ENCODE peak calls at places on chromosome 16, in seven cellular contexts. N, K, M, V, Q, R and S are unnamed samples.

GRCh38 chr16:56353054-56353921 is 72.1 kb downstream of the AMFR start:
- DNase-seq in N (peak), K (no peak), M (no peak), V (no peak), Q (no peak), R (no peak), S (no peak)

GRCh38 chr16:52482916-52483315 is 64.0 kb downstream of the TOX3 start:
- DNase-seq in N (no peak), K (no peak), M (no peak), V (no peak), Q (no peak), R (no peak), S (no peak)

GRCh38 chr16:56800355-56800754 is 64.7 kb upstream of the SLC12A3 start:
- DNase-seq in N (no peak), K (no peak), M (no peak), V (no peak), Q (no peak), R (peak), S (no peak)

GRCh38 chr16:50309527-50310307 is 43.4 kb downstream of the ADCY7 start:
- DNase-seq in N (peak), K (no peak), M (peak), V (no peak), Q (no peak), R (no peak), S (no peak)

GRCh38 chr16:2507679-2508064 is 6.1 kb upstream of the ATP6V0C start:
- DNase-seq in N (no peak), K (no peak), M (no peak), V (no peak), Q (no peak), R (no peak), S (no peak)

GRCh38 chr16:66357523-66357928 is 9.0 kb upstream of the CDH5 start:
- DNase-seq in N (no peak), K (peak), M (peak), V (peak), Q (peak), R (peak), S (peak)

GRCh38 chr16:2325181-2325580 is 15.3 kb downstream of the ABCA3 start:
- DNase-seq in N (no peak), K (no peak), M (no peak), V (no peak), Q (no peak), R (no peak), S (no peak)

GRCh38 chr16:47877166-47877565 is 278.6 kb downstream of the ABCC12 start:
- DNase-seq in N (no peak), K (no peak), M (no peak), V (no peak), Q (no peak), R (no peak), S (no peak)

GRCh38 chr16:55257971-55258613 is 65.9 kb upstream of the IRX6 start:
- DNase-seq in N (peak), K (no peak), M (peak), V (no peak), Q (peak), R (peak), S (peak)

GRCh38 chr16:1773703-1774455 is 945 bp upstream of the MRPS34 start:
- DNase-seq in N (no peak), K (no peak), M (no peak), V (no peak), Q (no peak), R (no peak), S (no peak)

GRCh38 chr16:87325480-87325879 is 8.3 kb upstream of the C16orf95 start:
- DNase-seq in N (peak), K (no peak), M (no peak), V (no peak), Q (no peak), R (no peak), S (no peak)

GRCh38 chr16:25014500-25015147 is 545 bp downstream of the ARHGAP17 start:
- DNase-seq in N (peak), K (no peak), M (no peak), V (no peak), Q (peak), R (peak), S (peak)

GRCh38 chr16:73725147-73725546 is 571.5 kb upstream of the PSMD7 start:
- DNase-seq in N (no peak), K (no peak), M (no peak), V (no peak), Q (no peak), R (no peak), S (no peak)

GRCh38 chr16:3459401-3460090 is 16.1 kb downstream of the NAA60 start:
- DNase-seq in N (no peak), K (no peak), M (no peak), V (no peak), Q (no peak), R (peak), S (no peak)

GRCh38 chr16:49116873-49117272 is 164.8 kb downstream of the CBLN1 start:
- DNase-seq in N (no peak), K (no peak), M (no peak), V (no peak), Q (no peak), R (no peak), S (no peak)

DNA sequence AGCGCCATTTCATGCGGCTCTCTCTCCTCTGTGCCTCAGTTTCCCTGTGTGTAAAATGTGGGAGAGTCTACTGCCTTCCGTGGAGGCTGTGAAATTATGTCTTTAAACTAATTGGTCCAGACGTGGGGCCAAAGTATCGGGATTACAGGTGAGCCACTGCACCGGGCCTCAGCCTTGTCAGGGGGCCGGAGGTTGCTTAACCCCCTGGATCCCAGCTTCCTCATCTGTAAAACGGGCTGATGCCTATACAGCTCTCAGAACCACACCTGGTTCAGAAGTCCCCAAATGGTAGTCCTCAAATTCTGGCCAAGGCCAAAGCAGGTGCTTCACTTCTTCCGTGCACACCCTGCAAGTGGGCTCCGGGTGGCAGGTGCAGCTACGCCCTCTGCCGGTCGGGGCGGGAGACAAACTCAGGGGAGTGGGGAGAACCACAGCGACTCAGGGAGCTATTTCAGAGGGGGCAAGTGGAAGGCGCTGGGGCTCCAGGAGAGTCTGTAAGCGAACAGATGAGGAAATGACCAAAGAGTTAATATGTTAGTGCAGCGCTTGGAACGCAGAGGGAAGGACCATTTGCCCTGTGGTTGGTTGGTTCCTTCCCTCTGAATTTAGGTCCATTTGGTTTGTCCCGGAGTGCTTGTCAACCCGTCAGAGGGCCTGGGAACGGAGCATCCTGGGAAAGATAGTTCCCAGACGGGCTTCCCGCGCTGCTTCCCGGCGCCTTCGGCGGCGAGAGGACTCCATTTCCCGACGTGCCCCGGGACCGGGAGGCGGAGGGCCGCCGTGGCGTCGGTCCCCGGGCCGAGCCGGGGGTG is at the start of gene MGRN1:
- DNase-seq in N (peak), K (peak), M (peak), V (peak), Q (peak), R (peak), S (peak)
- TF ChIP-seq CTCF in N (no peak), K (peak), M (peak), V (peak), Q (peak), R (peak), S (peak)

GRCh38 chr16:58678716-58679115 is 5.9 kb downstream of the SLC38A7 start:
- DNase-seq in N (no peak), K (no peak), M (no peak), V (no peak), Q (no peak), R (no peak), S (no peak)
- TF ChIP-seq CTCF in N (no peak), K (no peak), M (no peak), V (no peak), Q (no peak), R (no peak), S (no peak)

GRCh38 chr16:70380205-70380918 is 33.7 kb downstream of the DDX19A start:
- DNase-seq in N (peak), K (peak), M (peak), V (peak), Q (peak), R (peak), S (peak)

GRCh38 chr16:70380919-70381603 is 34.4 kb downstream of the DDX19A start:
- DNase-seq in N (peak), K (peak), M (peak), V (peak), Q (peak), R (peak), S (peak)

GRCh38 chr16:70375636-70376611 is 29.2 kb downstream of the DDX19A start:
- DNase-seq in N (no peak), K (no peak), M (no peak), V (no peak), Q (no peak), R (no peak), S (no peak)

GRCh38 chr16:70378869-70379493 is 32.3 kb downstream of the DDX19A start:
- DNase-seq in N (no peak), K (no peak), M (no peak), V (no peak), Q (no peak), R (no peak), S (no peak)

DNA sequence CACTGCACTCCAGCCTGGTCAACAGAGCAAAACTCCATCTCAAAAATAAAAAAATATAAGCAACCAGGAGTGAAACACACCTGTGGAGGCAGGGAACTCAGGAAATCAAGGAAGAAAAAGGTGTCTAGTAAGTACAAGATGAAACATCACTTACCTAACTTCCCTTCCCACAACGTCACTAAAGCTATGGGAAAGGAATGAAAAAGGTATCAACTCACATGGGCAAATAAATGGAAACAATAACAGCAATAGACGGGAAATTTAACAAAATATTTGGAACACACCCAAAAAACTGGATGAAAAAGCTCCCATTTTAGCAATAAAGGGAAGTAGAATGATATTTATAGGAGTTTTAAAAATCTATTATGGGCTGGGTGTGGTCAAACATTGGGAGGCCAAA is 31.1 kb downstream of the DDX19A start:
- DNase-seq in N (no peak), K (no peak), M (no peak), V (no peak), Q (no peak), R (no peak), S (no peak)
- TF ChIP-seq CTCF in N (no peak), K (no peak), M (no peak), V (no peak), Q (no peak), R (no peak), S (no peak)

DNA sequence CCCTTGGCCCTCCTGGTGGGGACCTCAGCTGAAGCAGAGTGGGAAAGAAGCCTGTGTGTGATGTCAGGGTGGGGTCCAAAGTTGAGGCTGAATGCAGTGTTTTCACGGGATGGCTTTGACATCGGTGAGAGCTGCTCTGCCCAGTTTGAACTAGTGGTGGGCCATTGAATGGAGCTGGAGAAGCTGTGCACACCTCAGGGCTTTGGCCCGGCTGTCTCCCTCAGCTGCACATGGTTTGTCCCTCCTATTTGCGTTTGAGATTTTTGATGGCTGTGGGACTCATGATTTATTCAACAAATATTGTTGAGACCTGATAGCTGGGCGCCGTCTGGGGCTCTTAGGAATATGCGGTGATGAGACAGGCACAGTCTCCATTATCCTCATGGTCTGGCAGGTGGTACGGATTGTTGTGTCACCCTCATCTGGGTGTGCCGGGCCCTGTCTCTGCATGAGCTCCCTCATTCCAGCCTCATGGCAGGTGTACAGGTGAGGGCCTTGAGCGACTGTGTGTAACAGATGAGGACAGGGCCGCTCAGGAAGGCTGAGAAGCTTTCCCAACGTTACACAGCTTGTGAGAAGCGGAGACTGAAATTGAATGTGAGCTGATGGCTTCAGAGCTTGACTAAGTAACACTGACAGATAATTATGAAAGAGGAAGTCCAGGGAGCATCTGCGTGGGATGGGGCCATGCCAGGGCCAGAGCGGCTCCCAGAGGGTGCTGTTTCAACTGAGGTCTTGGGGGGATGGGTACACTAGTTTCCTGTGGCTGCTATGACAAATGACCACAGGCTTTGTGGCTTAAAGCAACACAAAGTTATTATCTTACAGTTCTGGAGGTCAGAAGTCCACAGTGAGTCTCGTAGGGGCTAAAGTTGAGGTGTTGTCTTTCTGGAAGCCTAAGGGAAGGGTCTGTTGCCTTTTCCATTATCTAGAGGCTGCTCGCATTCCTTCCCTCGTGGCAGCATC is 36.5 kb downstream of the CMIP start:
- DNase-seq in N (no peak), K (no peak), M (peak), V (no peak), Q (no peak), R (peak), S (no peak)
- TF ChIP-seq CTCF in N (no peak), K (no peak), M (peak), V (no peak), Q (no peak), R (no peak), S (no peak)

GRCh38 chr16:67663151-67663876 is 2.6 kb downstream of the PARD6A start:
- DNase-seq in N (no peak), K (no peak), M (no peak), V (no peak), Q (peak), R (peak), S (peak)
- TF ChIP-seq CTCF in N (no peak), K (peak), M (no peak), V (peak), Q (peak), R (peak), S (peak)

DNA sequence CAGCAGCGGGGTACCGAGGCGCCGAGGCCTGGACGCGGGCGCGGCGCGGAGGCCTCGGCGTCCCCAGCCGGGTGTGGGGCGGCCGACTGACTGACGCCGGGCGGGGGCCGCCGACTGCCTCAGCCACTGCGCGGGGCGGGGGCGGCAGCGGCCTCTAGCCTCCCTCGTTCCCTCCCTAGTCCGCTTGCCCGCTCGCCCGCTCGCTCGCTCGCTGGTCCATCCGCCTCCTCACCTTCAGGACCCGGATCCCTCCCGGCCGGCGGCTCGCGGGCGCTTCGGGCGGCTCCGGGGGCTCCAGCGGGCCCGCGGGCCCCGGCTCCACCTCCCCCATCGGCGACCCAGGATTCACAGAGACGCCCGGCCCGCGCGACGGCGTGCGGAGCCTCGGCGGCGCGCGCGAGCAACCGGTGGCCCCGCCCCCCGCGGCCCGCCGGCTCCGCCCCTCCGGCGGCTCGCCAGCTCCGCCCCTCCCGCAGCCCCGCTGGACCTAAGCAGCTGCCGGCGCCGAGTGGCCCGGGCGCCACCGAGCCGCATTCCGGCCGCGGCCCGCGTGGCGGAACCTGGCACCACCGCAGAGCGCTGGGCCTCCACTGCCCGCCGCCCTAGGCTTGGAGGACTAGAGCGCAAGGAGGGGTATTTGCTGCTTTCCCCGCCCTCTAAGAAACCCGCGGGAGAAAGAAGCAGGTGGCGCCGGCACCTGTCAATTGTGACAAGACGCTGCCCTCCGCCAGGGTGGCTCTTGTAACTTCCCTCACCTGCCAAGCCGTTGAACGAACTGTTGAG is 773 bp downstream of the PHLPP2 start:
- DNase-seq in N (peak), K (no peak), M (peak), V (no peak), Q (peak), R (peak), S (peak)
- TF ChIP-seq CTCF in N (no peak), K (no peak), M (peak), V (no peak), Q (no peak), R (no peak), S (no peak)

GRCh38 chr16:12214509-12214908 is 238.0 kb downstream of the SNX29 start:
- DNase-seq in N (no peak), K (no peak), M (no peak), V (no peak), Q (no peak), R (no peak), S (peak)

GRCh38 chr16:12211870-12212690 is 235.5 kb downstream of the SNX29 start:
- DNase-seq in N (no peak), K (no peak), M (no peak), V (no peak), Q (no peak), R (peak), S (no peak)

GRCh38 chr16:12213180-12213579 is 236.6 kb downstream of the SNX29 start:
- DNase-seq in N (no peak), K (no peak), M (no peak), V (no peak), Q (no peak), R (no peak), S (no peak)

GRCh38 chr16:12217341-12217740 is 240.8 kb downstream of the SNX29 start:
- DNase-seq in N (no peak), K (no peak), M (no peak), V (no peak), Q (no peak), R (no peak), S (no peak)

GRCh38 chr16:12215302-12216105 is 239.0 kb downstream of the SNX29 start:
- DNase-seq in N (no peak), K (no peak), M (no peak), V (no peak), Q (peak), R (no peak), S (peak)
- TF ChIP-seq CTCF in N (no peak), K (peak), M (no peak), V (peak), Q (peak), R (no peak), S (peak)

GRCh38 chr16:7615565-7615964 is 282.9 kb downstream of the RBFOX1 start:
- DNase-seq in N (no peak), K (no peak), M (no peak), V (no peak), Q (no peak), R (no peak), S (no peak)
- TF ChIP-seq CTCF in N (no peak), K (no peak), M (no peak), V (no peak), Q (no peak), R (no peak), S (no peak)

DNA sequence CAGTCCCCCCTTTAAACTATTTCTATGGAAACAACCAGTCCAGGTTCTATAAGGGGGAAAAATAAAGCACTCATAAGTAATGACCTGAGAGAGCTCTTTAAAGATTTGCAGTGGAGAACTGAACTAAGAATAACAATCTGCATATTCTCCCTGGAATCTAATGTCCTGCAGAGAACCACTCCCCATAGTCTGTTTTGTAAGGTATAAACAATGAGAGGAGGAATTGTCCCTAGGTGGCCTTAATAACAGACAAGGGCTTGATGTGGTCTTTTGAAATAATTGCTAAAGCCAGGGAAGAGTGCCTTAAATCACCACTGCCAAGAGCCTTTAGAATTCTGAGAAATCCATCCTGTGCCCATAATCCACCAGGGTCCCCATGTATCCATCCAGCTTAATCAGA is 106.3 kb downstream of the CDH11 start:
- DNase-seq in N (no peak), K (no peak), M (no peak), V (no peak), Q (no peak), R (no peak), S (no peak)
- TF ChIP-seq CTCF in N (no peak), K (no peak), M (no peak), V (no peak), Q (no peak), R (no peak), S (no peak)